ENCODE peak calls at places on chromosomes 1 and 21, in four cellular contexts. V is heart left ventricle, D is GM12878, A is GM13977. B is an unnamed sample.

GRCh38 chr21:45869121-45870007 is 112.2 kb upstream of the COL6A1 start:
- DNase-seq in V (no peak), D (no peak), A (no peak), B (no peak)

GRCh38 chr1:238399558-238399957 is 508.8 kb upstream of the ZP4 start:
- DNase-seq in V (no peak), D (no peak), A (no peak), B (peak; percentile 17)

GRCh38 chr1:211526101-211526500 is 34.1 kb upstream of the RD3 start:
- DNase-seq in V (no peak), D (no peak), A (no peak), B (no peak)

GRCh38 chr21:46667191-46667734 is 31.8 kb downstream of the PRMT2 start:
- DNase-seq in V (no peak), D (no peak), A (peak; percentile 59), B (peak; percentile 32)

GRCh38 chr1:23403038-23403336 is 21.6 kb downstream of the TCEA3 start:
- DNase-seq in V (no peak), D (no peak), A (no peak), B (no peak)

GRCh38 chr21:36589352-36589971 is 109.5 kb upstream of the SIM2 start:
- DNase-seq in V (no peak), D (peak; percentile 16), A (peak; percentile 68), B (peak; percentile 42)

GRCh38 chr1:233610628-233611027 is 3.3 kb upstream of the KCNK1 start:
- DNase-seq in V (no peak), D (no peak), A (no peak), B (no peak)

GRCh38 chr1:66553846-66554245 is 19.9 kb downstream of the SGIP1 start:
- DNase-seq in V (no peak), D (no peak), A (no peak), B (no peak)

GRCh38 chr1:29624747-29625420 is 388.6 kb downstream of the PTPRU start:
- DNase-seq in V (no peak), D (no peak), A (no peak), B (no peak)

GRCh38 chr1:170620164-170620563 is 43.8 kb upstream of the PRRX1 start:
- DNase-seq in V (no peak), D (no peak), A (no peak), B (no peak)

GRCh38 chr1:196355206-196355786 is 252.9 kb downstream of the KCNT2 start:
- DNase-seq in V (no peak), D (no peak), A (no peak), B (no peak)

GRCh38 chr1:161052899-161053298 is 7.1 kb upstream of the USF1 start:
- DNase-seq in V (no peak), D (no peak), A (no peak), B (no peak)

GRCh38 chr1:58898739-58899580 is 115.1 kb upstream of the JUN start:
- DNase-seq in V (peak; percentile 86), D (no peak), A (no peak), B (peak; percentile 80)

GRCh38 chr1:231001892-231002291 is 23.0 kb downstream of the ARV1 start:
- DNase-seq in V (no peak), D (no peak), A (no peak), B (no peak)

GRCh38 chr1:229781453-229781852 is 155.4 kb downstream of the URB2 start:
- DNase-seq in V (no peak), D (no peak), A (no peak), B (no peak)

GRCh38 chr1:245788269-245788668 is 633.5 kb downstream of the KIF26B start:
- DNase-seq in V (no peak), D (no peak), A (no peak), B (no peak)

GRCh38 chr21:41737656-41738324 is 29.1 kb downstream of the RIPK4 start:
- DNase-seq in V (no peak), D (no peak), A (no peak), B (no peak)

GRCh38 chr1:99643021-99643779 is 2.7 kb upstream of the PALMD start:
- DNase-seq in V (no peak), D (no peak), A (no peak), B (no peak)

GRCh38 chr1:234644928-234645327 is 35.0 kb upstream of the IRF2BP2 start:
- DNase-seq in V (no peak), D (no peak), A (no peak), B (no peak)

GRCh38 chr1:192788184-192788583 is 20.7 kb upstream of the RGS2 start:
- DNase-seq in V (peak; percentile 18), D (no peak), A (no peak), B (no peak)

GRCh38 chr1:82525378-82525777 is 724.6 kb downstream of the ADGRL2 start:
- DNase-seq in V (no peak), D (no peak), A (no peak), B (no peak)

GRCh38 chr21:44932366-44933181 is 7.3 kb upstream of the SLX9 start:
- DNase-seq in V (no peak), D (no peak), A (peak; percentile 88), B (peak; percentile 43)

GRCh38 chr1:147641695-147642592 is 28.4 kb downstream of the ACP6 start:
- DNase-seq in V (peak; percentile 49), D (no peak), A (peak; percentile 49), B (peak; percentile 60)

GRCh38 chr21:37711294-37711844 is 204.9 kb downstream of the KCNJ6 start:
- DNase-seq in V (no peak), D (no peak), A (no peak), B (no peak)

GRCh38 chr1:51518730-51519047 is 377 bp downstream of the EPS15 start:
- DNase-seq in V (peak; percentile 51), D (no peak), A (no peak), B (peak; percentile 36)

GRCh38 chr1:18938707-18939070 is 17.8 kb downstream of the IFFO2 start:
- DNase-seq in V (no peak), D (no peak), A (no peak), B (peak; percentile 43)

GRCh38 chr1:27418326-27418761 is 25.9 kb downstream of the GPR3 start:
- DNase-seq in V (peak; percentile 74), D (no peak), A (peak; percentile 79), B (no peak)

GRCh38 chr1:230964896-230965295 is 13.8 kb downstream of the TTC13 start:
- DNase-seq in V (no peak), D (no peak), A (no peak), B (no peak)

GRCh38 chr1:55131218-55131617 is 83.9 kb downstream of the USP24 start:
- DNase-seq in V (no peak), D (no peak), A (no peak), B (no peak)

GRCh38 chr1:183180213-183180612 is 5.9 kb upstream of the LAMC2 start:
- DNase-seq in V (peak; percentile 72), D (peak; percentile 36), A (peak; percentile 28), B (peak; percentile 21)
- TF ChIP-seq CTCF in V (no peak), D (no peak), A (no peak), B (no peak)

GRCh38 chr1:157173900-157174410 is 35.8 kb upstream of the ETV3 start:
- DNase-seq in V (no peak), D (no peak), A (no peak), B (no peak)

GRCh38 chr1:157168015-157168414 is 29.8 kb upstream of the ETV3 start:
- DNase-seq in V (no peak), D (peak; percentile 45), A (no peak), B (no peak)

GRCh38 chr1:157166581-157166980 is 28.4 kb upstream of the ETV3 start:
- DNase-seq in V (no peak), D (no peak), A (no peak), B (peak; percentile 45)

GRCh38 chr1:157167437-157167836 is 29.2 kb upstream of the ETV3 start:
- DNase-seq in V (no peak), D (peak; percentile 32), A (no peak), B (no peak)

GRCh38 chr1:157170677-157171515 is 32.7 kb upstream of the ETV3 start:
- DNase-seq in V (no peak), D (no peak), A (no peak), B (peak; percentile 72)
- TF ChIP-seq CTCF in V (peak; percentile 36), D (peak; percentile 59), A (peak; percentile 65), B (peak; percentile 69)

DNA sequence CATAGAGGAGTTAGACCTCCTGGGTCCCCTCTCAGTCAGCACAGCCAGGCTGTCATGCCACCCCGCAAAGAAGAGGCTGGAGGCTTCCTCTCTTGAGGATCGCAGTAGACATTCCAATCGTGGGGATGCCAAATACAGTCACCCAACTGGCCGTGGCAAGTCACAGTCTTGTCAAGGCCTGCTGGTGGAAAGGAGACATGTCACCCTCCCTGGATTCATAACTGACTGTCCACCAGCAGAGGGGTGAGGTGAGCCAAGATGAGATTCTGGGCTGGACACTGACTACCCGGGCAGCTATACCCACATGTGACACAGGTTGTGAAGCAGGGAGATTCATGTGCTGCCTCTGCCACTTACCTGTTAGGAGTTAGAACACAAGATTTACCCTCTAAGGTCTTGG is 123.5 kb upstream of the NGF start:
- DNase-seq in V (no peak), D (no peak), A (no peak), B (no peak)
- TF ChIP-seq CTCF in V (no peak), D (no peak), A (no peak), B (no peak)

GRCh38 chr21:23936224-23936623 is 1671.1 kb downstream of the MRPL39 start:
- DNase-seq in V (no peak), D (no peak), A (no peak), B (peak; percentile 57)
- TF ChIP-seq CTCF in V (peak; percentile 24), D (peak; percentile 25), A (peak; percentile 30), B (peak; percentile 89)

GRCh38 chr1:2585318-2586092 is 1.1 kb upstream of the PRXL2B start:
- DNase-seq in V (peak; percentile 82), D (no peak), A (peak; percentile 77), B (peak; percentile 39)

GRCh38 chr1:2583871-2584341 is 2.7 kb upstream of the PRXL2B start:
- DNase-seq in V (no peak), D (no peak), A (no peak), B (no peak)

GRCh38 chr1:2582401-2582800 is 4.2 kb upstream of the PRXL2B start:
- DNase-seq in V (no peak), D (no peak), A (no peak), B (no peak)

GRCh38 chr1:2584822-2585317 is 1.7 kb upstream of the PRXL2B start:
- DNase-seq in V (no peak), D (no peak), A (no peak), B (no peak)

GRCh38 chr1:2583331-2583791 is 3.2 kb upstream of the PRXL2B start:
- DNase-seq in V (no peak), D (no peak), A (no peak), B (no peak)
- TF ChIP-seq CTCF in V (no peak), D (no peak), A (no peak), B (no peak)

B was measured in BE2C.